ENCODE peak calls at places on chromosome 2, in eight cellular contexts. N is astrocyte of the spinal cord; Q is retina; J is activated T-helper 1 cell treated with anti-CD3 and anti-CD28 coated beads, Interleukin-2, amount 50 U/mL, for 16 hours; K is stimulated activated CD8-positive, alpha-beta memory T cell treated with anti-CD3 and anti-CD28 coated beads, Interleukin-7, amount 100 ng/mL, for 4 hours; V is HTR-8/SVneo; H is NB4; D is activated naive CD4-positive, alpha-beta T cell treated with anti-CD3 and anti-CD28 coated beads, Interleukin-2, amount 50 U/mL, for 72 hours. Y is an unnamed sample.
A peak's percentile ranks its signal among the peaks of the same experiment; 100 is the strongest.

GRCh38 chr2:113910110-113910717 is 20.3 kb downstream of the ACTR3 start:
- DNase-seq in H (peak; percentile 29), D (no peak), N (no peak), J (peak; percentile 42), V (no peak), K (peak; percentile 69), Q (no peak), Y (peak; percentile 35)

GRCh38 chr2:151775057-151775740 is 40.9 kb upstream of the NEB start:
- DNase-seq in K (no peak), J (no peak), H (no peak), V (no peak), D (no peak), Q (no peak), N (peak; percentile 14), Y (no peak)

GRCh38 chr2:216350214-216350789 is 22.0 kb downstream of the MARCHF4 start:
- DNase-seq in Q (no peak), J (no peak), N (peak; percentile 56), K (peak; percentile 32), V (peak; percentile 48), D (no peak), H (peak; percentile 19), Y (peak; percentile 19)

GRCh38 chr2:143953386-143953785 is 566.5 kb downstream of the ZEB2 start:
- DNase-seq in J (no peak), H (no peak), V (no peak), Q (no peak), D (no peak), N (no peak), K (no peak), Y (no peak)

GRCh38 chr2:32746554-32747133 is 118.8 kb downstream of the TTC27 start:
- DNase-seq in N (no peak), J (no peak), K (no peak), Q (no peak), D (no peak), H (no peak), V (no peak), Y (no peak)

GRCh38 chr2:40034198-40034597 is 255.1 kb upstream of the THUMPD2 start:
- DNase-seq in H (no peak), K (no peak), J (no peak), N (peak; percentile 81), Q (no peak), V (no peak), D (no peak), Y (no peak)

GRCh38 chr2:221104391-221104811 is 467.7 kb downstream of the EPHA4 start:
- DNase-seq in J (no peak), D (no peak), Q (peak; percentile 41), N (peak; percentile 47), K (no peak), H (no peak), V (no peak), Y (peak; percentile 0)

GRCh38 chr2:213229814-213230213 is 54.5 kb upstream of the SPAG16 start:
- DNase-seq in Q (no peak), K (no peak), H (peak; percentile 67), J (no peak), D (no peak), V (no peak), N (peak; percentile 88), Y (no peak)

GRCh38 chr2:70039366-70039765 is 47.9 kb upstream of the PCBP1 start:
- DNase-seq in D (no peak), N (no peak), K (no peak), J (no peak), H (no peak), Q (no peak), V (no peak), Y (no peak)

GRCh38 chr2:98464772-98465310 is 20.2 kb downstream of the INPP4A start:
- DNase-seq in Q (no peak), J (no peak), N (no peak), V (no peak), D (no peak), K (no peak), H (peak; percentile 96), Y (peak; percentile 46)

GRCh38 chr2:126482582-126483464 is 173.1 kb upstream of the GYPC start:
- DNase-seq in Q (no peak), H (peak; percentile 39), N (no peak), V (peak; percentile 4), J (no peak), D (no peak), K (no peak), Y (peak; percentile 13)

GRCh38 chr2:107062173-107062572 is 176.2 kb upstream of the ST6GAL2 start:
- DNase-seq in J (no peak), N (no peak), V (no peak), K (no peak), D (no peak), Q (peak; percentile 16), H (no peak), Y (no peak)

GRCh38 chr2:105857076-105857740 is 112.5 kb downstream of the NCK2 start:
- DNase-seq in D (no peak), H (no peak), Q (no peak), J (peak; percentile 25), K (no peak), N (no peak), V (no peak), Y (no peak)

GRCh38 chr2:27049422-27050280 is 1.8 kb upstream of the AGBL5 start:
- DNase-seq in Q (no peak), K (peak; percentile 72), N (no peak), J (peak; percentile 57), V (no peak), D (peak; percentile 64), H (no peak), Y (no peak)

GRCh38 chr2:161238559-161239415 is 69.4 kb upstream of the PSMD14 start:
- DNase-seq in Q (peak; percentile 90), D (peak; percentile 55), J (peak; percentile 45), K (peak; percentile 55), H (peak; percentile 8), V (peak; percentile 17), N (peak; percentile 39), Y (peak; percentile 51)

GRCh38 chr2:46645681-46646162 is 166.4 kb downstream of the TMEM247 start:
- DNase-seq in N (peak; percentile 80), J (no peak), V (peak; percentile 74), Q (no peak), H (peak; percentile 19), D (no peak), K (no peak), Y (no peak)

GRCh38 chr2:96703021-96703751 is 36.7 kb downstream of the LMAN2L start:
- DNase-seq in K (no peak), J (no peak), N (no peak), D (no peak), H (no peak), V (no peak), Q (no peak), Y (no peak)

GRCh38 chr2:178550352-178550751 is 70.1 kb downstream of the PLEKHA3 start:
- DNase-seq in Q (no peak), V (no peak), H (no peak), K (no peak), N (no peak), D (no peak), J (no peak), Y (no peak)

GRCh38 chr2:220077488-220077887 is 450.1 kb downstream of the SLC4A3 start:
- DNase-seq in H (no peak), D (no peak), N (peak; percentile 72), K (no peak), Q (no peak), V (no peak), J (no peak), Y (no peak)

GRCh38 chr2:219560037-219560892 is 11.1 kb downstream of the OBSL1 start:
- DNase-seq in N (no peak), J (no peak), H (no peak), K (no peak), D (peak; percentile 48), Q (no peak), V (no peak), Y (no peak)

GRCh38 chr2:224360801-224361251 is 41.1 kb downstream of the FAM124B start:
- DNase-seq in H (no peak), K (no peak), V (no peak), Q (no peak), N (peak; percentile 16), D (no peak), J (no peak), Y (no peak)

GRCh38 chr2:223737207-223737606 is 100.2 kb downstream of the AP1S3 start:
- DNase-seq in J (no peak), V (no peak), H (no peak), K (no peak), D (no peak), Q (no peak), N (no peak), Y (no peak)

GRCh38 chr2:97699765-97700444 is 13.5 kb upstream of the ZAP70 start:
- DNase-seq in N (peak; percentile 50), V (peak; percentile 73), D (peak; percentile 71), J (peak; percentile 29), K (peak; percentile 36), H (peak; percentile 95), Q (peak; percentile 57), Y (peak; percentile 67)

GRCh38 chr2:151478011-151478410 is 68.3 kb downstream of the RIF1 start:
- DNase-seq in N (peak; percentile 48), K (no peak), H (no peak), D (no peak), Q (no peak), V (peak; percentile 1), J (no peak), Y (no peak)

GRCh38 chr2:189654641-189655040 is 6.6 kb upstream of the ASNSD1 start:
- DNase-seq in Q (no peak), H (no peak), K (no peak), N (peak; percentile 55), V (no peak), J (no peak), D (no peak), Y (no peak)

GRCh38 chr2:36482576-36483214 is 115.3 kb downstream of the FEZ2 start:
- DNase-seq in J (no peak), Q (no peak), N (peak; percentile 76), H (no peak), D (no peak), V (no peak), K (no peak), Y (no peak)

GRCh38 chr2:62362561-62362960 is 143.4 kb downstream of the TMEM17 start:
- DNase-seq in H (no peak), J (no peak), N (no peak), V (no peak), Q (no peak), K (no peak), D (no peak), Y (peak; percentile 51)

GRCh38 chr2:101087638-101088037 is 63.5 kb downstream of the TBC1D8 start:
- DNase-seq in N (no peak), D (no peak), Q (no peak), H (no peak), K (no peak), J (no peak), V (no peak), Y (no peak)

Y was measured in small intestine.